ENCODE peak calls at places on chromosomes 2 and 18, in ten cellular contexts. I is fibroblast of lung; P is sigmoid colon; G is Calu3; H is GM10248; V is CD8-positive, alpha-beta T cell; C is AG10803; W is AG09319; F is OCI-LY7; M is retinal pigment epithelial cell. O is an unnamed sample.

GRCh38 chr18:10234912-10235439 is 219.5 kb upstream of the APCDD1 start:
- DNase-seq in F (no peak), P (no peak), W (peak), G (no peak), I (peak), M (no peak), C (peak), H (no peak), V (no peak), O (peak)

GRCh38 chr2:237427807-237428506 is 14.0 kb upstream of the COL6A3 start:
- DNase-seq in M (no peak), G (no peak), H (no peak), P (no peak), C (no peak), W (no peak), V (peak), I (no peak), F (no peak), O (no peak)

GRCh38 chr18:37464287-37464686 is 101.3 kb downstream of the CELF4 start:
- DNase-seq in C (no peak), V (no peak), H (no peak), I (no peak), G (no peak), F (no peak), W (no peak), M (no peak), P (no peak), O (no peak)

GRCh38 chr18:58654896-58655614 is 16.2 kb upstream of the MALT1 start:
- DNase-seq in G (no peak), P (no peak), H (no peak), M (no peak), C (no peak), W (no peak), F (no peak), V (no peak), I (no peak), O (no peak)

GRCh38 chr2:138724296-138724695 is 55.9 kb downstream of the NXPH2 start:
- DNase-seq in H (no peak), C (no peak), V (no peak), W (no peak), P (no peak), I (no peak), M (no peak), F (no peak), G (no peak), O (no peak)

GRCh38 chr18:68627812-68628211 is 87.1 kb downstream of the TMX3 start:
- DNase-seq in G (no peak), V (no peak), F (no peak), W (no peak), H (no peak), P (no peak), I (no peak), M (no peak), C (no peak), O (no peak)

GRCh38 chr2:128557841-128558241 is 239.2 kb upstream of the HS6ST1 start:
- DNase-seq in M (no peak), C (peak), V (no peak), P (no peak), W (peak), F (no peak), I (peak), H (no peak), G (no peak), O (no peak)

GRCh38 chr2:207064128-207064694 is 101.5 kb downstream of the KLF7 start:
- DNase-seq in M (no peak), F (no peak), C (no peak), P (no peak), W (no peak), G (no peak), I (no peak), V (no peak), H (no peak), O (no peak)

GRCh38 chr2:72982219-72982618 is 64.9 kb downstream of the EMX1 start:
- DNase-seq in M (no peak), H (no peak), W (no peak), F (no peak), C (no peak), P (no peak), V (no peak), G (no peak), I (no peak), O (no peak)

GRCh38 chr2:155169317-155169716 is 470.8 kb downstream of the KCNJ3 start:
- DNase-seq in C (no peak), I (no peak), G (no peak), V (no peak), F (no peak), P (no peak), M (no peak), H (no peak), W (no peak), O (no peak)

GRCh38 chr2:19623488-19623887 is 265.1 kb upstream of the OSR1 start:
- DNase-seq in P (no peak), M (peak), C (peak), I (peak), H (no peak), F (no peak), W (no peak), V (no peak), G (no peak), O (peak)

GRCh38 chr2:196337618-196337953 is 166.2 kb upstream of the STK17B start:
- DNase-seq in W (no peak), H (no peak), P (no peak), C (no peak), V (no peak), G (no peak), F (no peak), M (no peak), I (no peak), O (no peak)

GRCh38 chr2:219041252-219041651 is at the start of gene CFAP65:
- DNase-seq in I (peak), W (peak), G (peak), H (no peak), F (no peak), C (peak), M (no peak), P (no peak), V (no peak), O (no peak)

GRCh38 chr18:42576141-42576540 is 539.3 kb downstream of the RIT2 start:
- DNase-seq in C (no peak), V (no peak), H (no peak), F (no peak), M (no peak), W (no peak), P (no peak), G (no peak), I (no peak), O (no peak)

GRCh38 chr2:35428548-35428947 is 927.0 kb upstream of the CRIM1 start:
- DNase-seq in H (peak), F (peak), M (no peak), G (peak), W (no peak), I (peak), P (no peak), V (no peak), C (no peak), O (peak)

GRCh38 chr2:58044145-58044544 is 2.5 kb upstream of the VRK2 start:
- DNase-seq in C (no peak), G (no peak), W (no peak), V (no peak), P (no peak), H (no peak), F (no peak), M (no peak), I (no peak), O (no peak)

GRCh38 chr2:234828382-234829073 is 123.3 kb upstream of the SH3BP4 start:
- DNase-seq in F (no peak), M (no peak), W (no peak), V (no peak), G (peak), P (no peak), C (no peak), I (no peak), H (no peak), O (no peak)

GRCh38 chr2:175476950-175477349 is 295.4 kb upstream of the ATP5MC3 start:
- DNase-seq in M (no peak), F (no peak), P (no peak), W (no peak), V (no peak), I (no peak), C (no peak), H (no peak), G (no peak), O (no peak)

GRCh38 chr2:102301867-102302362 is 9.4 kb upstream of the IL1RL1 start:
- DNase-seq in V (peak), G (no peak), C (no peak), H (peak), M (no peak), F (peak), W (no peak), I (peak), P (no peak), O (peak)

GRCh38 chr2:25310690-25310964 is 31.1 kb downstream of the DNMT3A start:
- DNase-seq in P (no peak), I (no peak), V (no peak), M (no peak), C (no peak), W (no peak), F (no peak), H (no peak), G (no peak), O (no peak)

GRCh38 chr18:70276416-70277145 is 12.3 kb upstream of the SOCS6 start:
- DNase-seq in M (no peak), I (no peak), C (no peak), P (no peak), F (no peak), W (no peak), V (no peak), G (peak), H (no peak), O (no peak)

GRCh38 chr18:77560334-77560970 is 310.8 kb downstream of the GALR1 start:
- DNase-seq in P (no peak), C (no peak), V (no peak), H (no peak), I (no peak), M (no peak), W (no peak), F (no peak), G (no peak), O (no peak)

GRCh38 chr2:187117483-187117882 is 268.5 kb upstream of the ZSWIM2 start:
- DNase-seq in G (no peak), W (no peak), M (no peak), I (no peak), C (no peak), V (no peak), P (no peak), F (no peak), H (no peak), O (peak)

GRCh38 chr2:71948781-71949536 is 198.7 kb downstream of the CYP26B1 start:
- DNase-seq in H (no peak), I (peak), W (peak), G (no peak), V (no peak), M (peak), P (no peak), C (peak), F (no peak), O (peak)

GRCh38 chr2:31413876-31414550 is 529 bp downstream of the XDH start:
- DNase-seq in I (no peak), V (no peak), F (peak), P (no peak), H (no peak), G (no peak), C (no peak), W (no peak), M (no peak), O (peak)

GRCh38 chr2:151260492-151261239 is 997 bp downstream of the RBM43 start:
- DNase-seq in M (no peak), H (no peak), I (peak), P (no peak), G (no peak), V (no peak), W (no peak), F (peak), C (peak), O (peak)

GRCh38 chr18:59279722-59280121 is 6.5 kb upstream of the RAX start:
- DNase-seq in V (no peak), F (no peak), M (no peak), H (no peak), I (no peak), G (no peak), C (no peak), P (no peak), W (no peak), O (no peak)

GRCh38 chr2:236117861-236118269 is 50.3 kb downstream of the GBX2 start:
- DNase-seq in V (no peak), I (no peak), G (no peak), M (peak), H (no peak), F (no peak), C (no peak), W (no peak), P (no peak), O (no peak)

GRCh38 chr2:173931751-173932150 is 33.4 kb downstream of the SP3 start:
- DNase-seq in C (no peak), V (no peak), I (no peak), W (no peak), M (no peak), G (no peak), F (no peak), H (no peak), P (no peak), O (no peak)

GRCh38 chr2:100321181-100321880 is 970 bp downstream of the LONRF2 start:
- DNase-seq in P (no peak), V (no peak), W (no peak), M (peak), G (peak), C (no peak), I (peak), H (peak), F (no peak), O (no peak)

GRCh38 chr2:142693171-142693950 is 184.1 kb upstream of the KYNU start:
- DNase-seq in W (no peak), H (no peak), I (no peak), C (no peak), P (no peak), V (no peak), F (no peak), G (peak), M (no peak), O (no peak)

GRCh38 chr2:236748801-236749200 is 179.2 kb downstream of the ACKR3 start:
- DNase-seq in I (no peak), W (no peak), V (no peak), G (no peak), F (no peak), P (no peak), H (no peak), C (no peak), M (no peak), O (peak)

GRCh38 chr2:158912122-158912521 is 56.3 kb upstream of the TANC1 start:
- DNase-seq in W (no peak), I (no peak), G (no peak), P (no peak), V (no peak), F (no peak), H (no peak), M (no peak), C (peak), O (peak)

GRCh38 chr18:23320709-23321236 is 132.3 kb upstream of the RIOK3 start:
- DNase-seq in P (no peak), F (peak), H (no peak), I (no peak), C (no peak), M (no peak), W (no peak), G (no peak), V (no peak), O (no peak)
- TF ChIP-seq CTCF in P (no peak), F (no peak), H (no peak), I (no peak), C (no peak), M (no peak), W (no peak), G (no peak), V (no peak), O (no peak)

DNA sequence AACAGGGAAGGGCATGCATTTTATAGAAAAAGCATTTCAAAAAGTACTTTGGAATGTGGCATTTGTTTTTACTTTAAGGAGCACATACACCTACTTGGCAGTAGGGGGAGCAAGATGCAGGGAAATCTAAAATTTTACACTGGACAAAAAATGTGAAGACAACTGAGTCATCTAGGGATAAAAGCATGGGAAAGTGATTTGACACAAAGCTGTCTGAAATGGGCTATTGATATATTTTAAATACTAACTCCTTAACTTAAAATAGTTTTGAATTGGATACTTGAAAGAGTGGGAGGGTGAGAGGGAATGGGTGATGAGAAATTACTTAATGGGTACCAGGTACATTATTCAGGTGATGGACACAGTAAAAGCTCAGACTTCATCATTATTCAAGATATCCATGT is 15.8 kb downstream of the TMEM200C start:
- DNase-seq in P (no peak), I (peak), F (peak), M (no peak), V (no peak), W (no peak), C (peak), H (no peak), G (no peak), O (peak)
- TF ChIP-seq CTCF in P (no peak), I (peak), F (peak), M (peak), V (peak), W (peak), C (peak), H (peak), G (peak), O (peak)

GRCh38 chr2:210318891-210319290 is 3.9 kb upstream of the MYL1 start:
- DNase-seq in F (no peak), V (no peak), I (no peak), M (peak), C (no peak), H (no peak), G (no peak), P (no peak), W (no peak), O (no peak)
- TF ChIP-seq CTCF in F (no peak), V (no peak), I (no peak), M (no peak), C (no peak), H (no peak), G (no peak), P (no peak), W (no peak), O (no peak)

GRCh38 chr2:40240067-40240466 is 211.8 kb downstream of the SLC8A1 start:
- DNase-seq in C (peak), G (no peak), I (peak), P (peak), H (no peak), W (peak), V (no peak), M (peak), F (no peak), O (peak)

GRCh38 chr2:40248294-40248693 is 203.6 kb downstream of the SLC8A1 start:
- DNase-seq in I (no peak), V (no peak), F (no peak), P (no peak), H (no peak), W (no peak), G (no peak), M (no peak), C (no peak), O (no peak)

GRCh38 chr2:40243581-40243980 is 208.3 kb downstream of the SLC8A1 start:
- DNase-seq in H (no peak), F (no peak), W (peak), C (peak), P (no peak), G (no peak), M (no peak), V (no peak), I (peak), O (peak)

GRCh38 chr2:40242315-40242714 is 209.6 kb downstream of the SLC8A1 start:
- DNase-seq in M (no peak), V (no peak), P (no peak), H (no peak), C (no peak), G (no peak), F (no peak), W (no peak), I (no peak), O (no peak)

DNA sequence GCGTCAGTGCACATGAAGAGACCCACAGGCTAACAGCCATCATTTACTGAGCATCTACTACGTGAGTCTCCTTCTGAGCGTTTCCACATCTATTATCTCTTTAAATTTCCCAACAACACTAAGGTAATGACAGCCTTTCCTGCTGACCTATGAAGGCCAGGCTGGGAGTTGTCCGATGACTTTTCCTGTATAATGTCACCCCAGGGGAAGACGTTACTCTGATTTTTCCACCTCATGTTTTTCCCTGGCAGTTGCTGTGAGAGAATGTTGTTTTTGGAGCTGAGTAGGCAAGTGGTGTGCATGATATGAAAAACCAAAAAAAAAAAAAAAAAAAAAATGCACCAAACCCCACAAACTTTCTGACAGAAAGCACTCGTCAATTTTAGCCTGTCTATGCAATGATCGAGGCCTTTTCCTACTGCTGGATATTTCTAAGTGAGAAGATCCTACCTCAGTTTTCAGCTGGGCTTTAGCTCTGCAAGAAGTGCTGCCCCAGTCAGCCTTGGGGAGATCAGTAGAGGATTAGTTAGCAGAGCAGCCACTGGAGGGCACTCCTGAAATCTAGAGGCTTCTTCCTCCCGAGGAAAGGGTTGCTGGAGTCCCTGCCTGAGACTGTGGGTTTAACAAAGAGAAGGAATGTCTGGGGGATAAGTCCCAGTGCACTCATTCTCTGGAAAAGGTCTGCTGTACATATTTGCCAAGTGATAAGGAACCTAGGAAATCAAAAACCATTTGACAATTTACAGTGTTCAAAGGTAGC is 207.5 kb downstream of the SLC8A1 start:
- DNase-seq in P (peak), W (peak), F (peak), M (peak), V (no peak), G (peak), H (peak), C (peak), I (peak), O (peak)
- TF ChIP-seq CTCF in P (no peak), W (peak), F (peak), M (peak), V (no peak), G (peak), H (peak), C (peak), I (peak), O (peak)

GRCh38 chr2:180046202-180046601 is 39.1 kb upstream of the CWC22 start:
- DNase-seq in C (no peak), W (no peak), I (no peak), P (no peak), V (no peak), H (no peak), F (no peak), M (no peak), G (no peak), O (no peak)

GRCh38 chr2:180038997-180039396 is 31.9 kb upstream of the CWC22 start:
- DNase-seq in V (no peak), I (peak), C (peak), G (no peak), W (no peak), M (no peak), F (no peak), P (no peak), H (no peak), O (no peak)

DNA sequence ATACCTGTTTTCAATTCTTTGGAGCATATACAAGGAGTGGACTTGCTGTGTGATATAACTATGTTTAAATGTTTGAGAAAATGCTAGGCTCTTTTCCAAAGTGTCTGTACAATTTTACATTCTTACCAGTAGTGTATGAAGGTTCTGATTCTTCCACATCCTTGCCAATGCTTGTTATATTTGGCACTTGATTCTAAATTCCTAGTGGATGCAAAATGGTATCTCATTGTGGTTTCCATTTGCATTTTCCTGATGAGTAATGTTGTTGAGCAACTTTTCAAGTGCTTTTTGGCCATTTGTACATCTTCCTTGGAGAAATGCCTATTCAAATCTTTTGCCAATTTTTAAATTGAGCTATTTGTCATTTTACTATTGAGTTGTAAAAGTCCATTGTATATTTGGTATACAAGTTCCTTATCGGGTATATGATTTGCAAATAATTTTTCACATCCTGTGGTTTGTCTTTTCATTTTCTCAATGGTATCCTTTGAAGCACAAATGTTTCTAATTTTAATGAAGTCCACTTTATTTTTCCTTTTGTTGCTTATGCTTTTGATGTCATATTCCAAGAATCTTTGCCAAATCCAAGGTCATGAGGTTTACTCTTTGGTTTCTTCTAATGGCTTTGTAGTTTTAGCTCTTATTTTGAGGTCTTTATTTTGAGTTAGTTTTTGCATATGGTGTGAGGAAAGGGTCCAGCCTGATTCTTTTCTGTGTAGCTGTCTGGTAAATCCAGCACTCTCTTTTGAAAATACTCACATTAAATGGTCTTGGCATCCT is 33.2 kb upstream of the CWC22 start:
- DNase-seq in P (no peak), I (peak), W (peak), F (no peak), V (no peak), H (no peak), G (no peak), M (no peak), C (peak), O (peak)
- TF ChIP-seq CTCF in P (no peak), I (no peak), W (peak), F (no peak), V (no peak), H (no peak), G (no peak), M (no peak), C (peak), O (no peak)

GRCh38 chr2:178193823-178194599 is at the start of gene OSBPL6:
- DNase-seq in G (peak), C (peak), H (peak), W (peak), V (peak), M (no peak), F (peak), I (peak), P (peak), O (peak)
- TF ChIP-seq CTCF in G (peak), C (no peak), H (peak), W (no peak), V (no peak), M (no peak), F (no peak), I (no peak), P (no peak), O (peak)